ENCODE peak calls at places on chromosomes 3 and 15, in four cellular contexts. E is fibroblast of pulmonary artery, H is dorsolateral prefrontal cortex, U is uterus. S is an unnamed sample.
A peak's percentile ranks its signal among the peaks of the same experiment; 100 is the strongest.

GRCh38 chr3:8996681-8997121 is 33.4 kb upstream of the RAD18 start:
- DNase-seq in U (peak; percentile 65), E (peak; percentile 40), H (peak; percentile 66), S (no peak)

GRCh38 chr3:49566312-49566711 is 12.0 kb downstream of the BSN start:
- DNase-seq in H (no peak), U (no peak), E (peak; percentile 3), S (no peak)

GRCh38 chr3:115697263-115698053 is 74.1 kb downstream of the GAP43 start:
- DNase-seq in E (peak; percentile 13), U (no peak), H (no peak), S (no peak)

GRCh38 chr3:181726351-181727121 is 14.8 kb downstream of the SOX2 start:
- DNase-seq in U (no peak), E (no peak), H (no peak), S (no peak)

GRCh38 chr3:185813691-185814215 is 11.1 kb downstream of the IGF2BP2 start:
- DNase-seq in H (no peak), E (peak; percentile 71), U (no peak), S (no peak)

GRCh38 chr15:62392411-62392810 is 227.3 kb upstream of the C2CD4B start:
- DNase-seq in E (no peak), U (no peak), H (no peak), S (no peak)

GRCh38 chr15:62783303-62783957 is 259.1 kb upstream of the TPM1 start:
- DNase-seq in E (peak; percentile 76), U (no peak), H (no peak), S (no peak)

GRCh38 chr3:10406414-10406813 is 85.5 kb upstream of the SEC13 start:
- DNase-seq in H (no peak), U (no peak), E (no peak), S (no peak)

GRCh38 chr3:141863497-141863896 is 12.9 kb upstream of the ATP1B3 start:
- DNase-seq in H (no peak), E (peak; percentile 90), U (no peak), S (no peak)

GRCh38 chr3:187955076-187955952 is 198.6 kb upstream of the LPP start:
- DNase-seq in E (peak; percentile 90), H (no peak), U (peak; percentile 34), S (no peak)
- TF ChIP-seq CTCF in E (peak; percentile 6), H (no peak), U (no peak), S (no peak)

DNA sequence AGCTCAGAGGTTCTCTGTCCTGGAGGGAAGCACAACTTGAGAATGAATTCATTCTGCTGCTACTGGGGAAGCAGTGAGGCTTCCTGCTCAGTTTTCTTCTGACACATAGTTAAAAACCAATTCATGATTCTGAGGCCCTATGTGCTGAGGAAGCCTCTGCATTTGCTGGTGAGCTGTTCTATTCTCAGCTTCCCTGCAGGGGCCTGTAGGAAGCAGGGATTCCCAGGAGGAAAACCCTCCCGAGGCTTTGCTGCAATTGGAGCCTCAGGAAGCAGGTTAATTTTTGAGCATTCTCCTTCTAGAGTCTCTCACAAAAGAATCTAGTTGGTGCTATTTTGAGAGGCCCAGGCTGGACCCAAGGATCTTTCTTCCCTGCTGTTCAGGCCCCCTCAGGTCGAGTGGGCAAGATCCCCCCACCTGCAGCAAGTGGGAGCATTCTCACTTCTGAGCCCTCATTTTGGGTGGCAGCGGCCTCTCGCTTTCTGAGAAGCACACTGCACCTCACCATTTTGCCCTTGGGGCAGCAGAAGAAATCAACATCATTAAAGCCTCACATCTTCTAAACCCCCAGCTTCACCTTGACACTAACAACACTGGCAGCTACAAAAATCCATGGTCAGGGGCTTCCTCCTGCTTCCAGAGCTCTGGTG is 197.5 kb upstream of the TSC22D2 start:
- DNase-seq in E (no peak), U (no peak), H (no peak), S (no peak)
- TF ChIP-seq CTCF in E (no peak), U (no peak), H (no peak), S (no peak)

GRCh38 chr15:66908503-66909095 is 156.8 kb upstream of the SMAD3 start:
- DNase-seq in E (no peak), H (no peak), U (no peak), S (no peak)
- TF ChIP-seq CTCF in E (no peak), H (no peak), U (no peak), S (no peak)

GRCh38 chr3:72343078-72343477 is 505.2 kb downstream of the SHQ1 start:
- DNase-seq in E (no peak), U (no peak), H (no peak), S (no peak)
- TF ChIP-seq CTCF in E (no peak), U (no peak), H (no peak), S (no peak)

DNA sequence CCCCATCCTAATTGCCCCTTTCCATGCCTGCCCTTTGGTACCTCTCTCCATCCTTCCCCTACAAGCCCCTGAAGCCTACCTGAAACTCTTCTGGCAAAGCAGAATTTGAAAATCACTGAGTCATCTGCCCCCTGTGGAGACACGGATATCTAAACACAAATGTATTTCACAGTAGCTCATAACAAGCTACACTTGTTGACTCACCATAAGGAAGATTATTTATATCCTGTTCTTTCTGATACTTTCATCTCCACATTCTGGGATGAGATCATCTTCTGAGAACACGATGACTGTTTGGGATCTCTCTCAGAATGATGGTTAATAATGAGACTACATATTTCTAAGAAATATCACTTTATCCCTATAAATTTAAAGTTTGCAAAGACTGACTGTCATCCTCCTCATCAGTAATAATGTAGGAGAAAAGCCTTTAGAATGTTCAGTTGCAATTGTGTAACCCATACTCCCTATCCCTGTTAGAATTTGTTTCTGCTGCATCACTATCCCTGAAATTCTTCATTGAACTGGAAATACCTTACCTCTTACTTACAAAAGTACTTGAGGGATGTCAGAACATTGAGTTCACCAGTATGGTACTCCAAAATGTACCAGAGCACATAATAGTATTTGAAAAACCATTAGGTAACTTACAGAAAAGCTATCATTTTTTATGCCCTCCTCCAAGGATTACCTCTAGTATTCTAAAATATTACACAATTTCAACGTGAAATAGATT is 116.1 kb upstream of the IL12A start:
- DNase-seq in U (no peak), H (no peak), E (peak; percentile 86), S (no peak)
- TF ChIP-seq CTCF in U (no peak), H (no peak), E (peak; percentile 38), S (no peak)

GRCh38 chr3:62553811-62554210 is 180.5 kb upstream of the FEZF2 start:
- DNase-seq in U (no peak), H (no peak), E (no peak), S (no peak)
- TF ChIP-seq CTCF in U (no peak), H (no peak), E (no peak), S (no peak)

DNA sequence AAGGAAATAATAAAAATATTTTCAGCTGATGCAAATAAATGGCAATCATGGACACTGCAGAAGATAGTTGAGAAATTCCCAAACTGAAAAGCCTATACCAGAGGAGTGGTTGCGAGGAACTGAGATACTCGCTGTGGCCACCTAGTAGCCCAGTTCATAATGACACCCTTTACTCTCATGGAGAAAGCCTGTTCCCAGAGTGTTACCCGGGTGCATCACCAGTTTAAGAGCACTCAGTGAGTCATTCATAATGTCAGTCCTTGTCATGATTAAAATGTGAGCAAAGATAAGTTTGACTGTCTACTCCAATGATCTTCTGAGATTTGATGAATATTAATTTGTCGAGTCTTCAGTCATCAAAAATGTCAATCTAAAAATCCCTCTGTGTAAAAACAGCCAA is 138.4 kb upstream of the LRRC3B start:
- DNase-seq in H (no peak), E (no peak), U (no peak), S (peak; percentile 9)
- TF ChIP-seq CTCF in H (no peak), E (no peak), U (no peak), S (peak; percentile 48)

GRCh38 chr3:138271189-138271794 is 58.4 kb downstream of the NME9 start:
- DNase-seq in H (no peak), E (no peak), U (no peak), S (no peak)

GRCh38 chr3:138267083-138267482 is 62.6 kb downstream of the NME9 start:
- DNase-seq in E (no peak), H (no peak), U (no peak), S (no peak)

GRCh38 chr3:138265745-138266144 is 63.9 kb downstream of the NME9 start:
- DNase-seq in U (no peak), E (no peak), H (no peak), S (no peak)

GRCh38 chr3:138270245-138270644 is 59.4 kb downstream of the NME9 start:
- DNase-seq in E (no peak), U (no peak), H (no peak), S (no peak)
- TF ChIP-seq CTCF in E (no peak), U (no peak), H (no peak), S (no peak)

DNA sequence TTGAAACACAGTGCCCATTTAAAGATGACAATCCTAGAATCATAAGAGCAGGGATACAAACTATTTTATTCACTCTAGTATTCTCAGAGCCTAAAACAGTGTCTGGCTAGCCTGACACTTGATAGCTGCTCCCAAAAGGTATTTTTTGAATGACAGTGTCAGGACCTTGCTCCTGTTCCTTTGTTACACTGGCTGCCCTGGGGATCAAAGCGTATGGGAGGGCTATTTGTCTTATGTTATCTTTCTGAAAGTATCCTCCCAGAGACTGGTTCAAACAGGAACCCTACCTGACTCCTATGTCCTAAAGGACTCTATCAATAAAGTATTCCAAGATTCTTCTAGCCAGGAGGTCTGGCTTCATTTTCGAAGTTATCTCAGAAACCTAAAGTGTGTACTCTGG is 621.4 kb downstream of the FHIT start:
- DNase-seq in U (no peak), E (no peak), H (no peak), S (no peak)
- TF ChIP-seq CTCF in U (no peak), E (no peak), H (no peak), S (no peak)

S was measured in progenitor cell of endocrine pancreas.